ENCODE peak calls at places on chromosomes 7 and 10, in six cellular contexts. A is T-helper 2 cell; R is GM13977; K is activated CD4-positive, alpha-beta T cell treated with anti-CD3 and anti-CD28 coated beads, Interleukin-2, amount 50 U/mL, for 1 hour; Z is activated naive CD4-positive, alpha-beta T cell; N is activated CD4-positive, alpha-beta memory T cell treated with anti-CD3 and anti-CD28 coated beads for 36 hours. J is an unnamed sample.

GRCh38 chr10:1643161-1643910 is 94.0 kb downstream of the ADARB2 start:
- DNase-seq in A (no peak), R (peak; percentile 56), K (no peak), Z (no peak), N (peak; percentile 56), J (peak; percentile 53)

GRCh38 chr7:23191022-23191421 is 9.2 kb downstream of the NUP42 start:
- DNase-seq in A (no peak), R (no peak), K (no peak), Z (no peak), N (no peak), J (no peak)

GRCh38 chr10:71697938-71698709 is 21.5 kb downstream of the C10orf105 start:
- DNase-seq in A (no peak), R (peak; percentile 72), K (no peak), Z (no peak), N (peak; percentile 78), J (peak; percentile 38)

GRCh38 chr7:84025332-84025927 is 169.2 kb downstream of the SEMA3A start:
- DNase-seq in A (no peak), R (no peak), K (no peak), Z (no peak), N (no peak), J (no peak)

GRCh38 chr7:139726485-139726869 is 51.3 kb downstream of the HIPK2 start:
- DNase-seq in A (no peak), R (no peak), K (no peak), Z (no peak), N (no peak), J (no peak)

GRCh38 chr10:24324651-24325050 is 115.7 kb downstream of the KIAA1217 start:
- DNase-seq in A (no peak), R (no peak), K (no peak), Z (no peak), N (no peak), J (no peak)

GRCh38 chr7:24888653-24889052 is 91.3 kb downstream of the OSBPL3 start:
- DNase-seq in A (no peak), R (no peak), K (no peak), Z (no peak), N (no peak), J (no peak)

GRCh38 chr10:100148353-100149211 is 37.2 kb downstream of the ERLIN1 start:
- DNase-seq in A (peak; percentile 19), R (peak; percentile 56), K (no peak), Z (peak; percentile 23), N (peak; percentile 78), J (peak; percentile 61)

GRCh38 chr7:139737221-139738100 is 40.3 kb downstream of the HIPK2 start:
- DNase-seq in A (no peak), R (no peak), K (no peak), Z (no peak), N (peak; percentile 63), J (no peak)

GRCh38 chr7:26792573-26792972 is 71.8 kb downstream of the SKAP2 start:
- DNase-seq in A (no peak), R (no peak), K (no peak), Z (no peak), N (no peak), J (no peak)

GRCh38 chr7:30276203-30276900 is 8.0 kb upstream of the ZNRF2 start:
- DNase-seq in A (peak; percentile 4), R (peak; percentile 32), K (peak; percentile 43), Z (no peak), N (peak; percentile 61), J (no peak)

GRCh38 chr7:73822319-73823173 is 8.2 kb upstream of the CLDN4 start:
- DNase-seq in A (no peak), R (no peak), K (no peak), Z (no peak), N (no peak), J (no peak)

GRCh38 chr7:140315498-140316164 is 82.7 kb downstream of the SLC37A3 start:
- DNase-seq in A (no peak), R (no peak), K (no peak), Z (no peak), N (no peak), J (no peak)

GRCh38 chr7:96408881-96409280 is 87.0 kb upstream of the SLC25A13 start:
- DNase-seq in A (no peak), R (no peak), K (no peak), Z (no peak), N (no peak), J (no peak)

GRCh38 chr10:103238506-103239252 is 7.0 kb upstream of the RPEL1 start:
- DNase-seq in A (no peak), R (no peak), K (no peak), Z (no peak), N (no peak), J (no peak)

GRCh38 chr7:66737667-66738066 is 2.9 kb upstream of the RABGEF1 start:
- DNase-seq in A (no peak), R (no peak), K (no peak), Z (no peak), N (no peak), J (no peak)

GRCh38 chr7:6250364-6250833 is 22.0 kb downstream of the CYTH3 start:
- DNase-seq in A (peak; percentile 30), R (peak; percentile 38), K (no peak), Z (no peak), N (peak; percentile 71), J (peak; percentile 93)

GRCh38 chr10:391304-391703 is 256.0 kb downstream of the ZMYND11 start:
- DNase-seq in A (no peak), R (no peak), K (no peak), Z (no peak), N (no peak), J (no peak)

GRCh38 chr7:147700702-147701101 is 889.9 kb upstream of the C7orf33 start:
- DNase-seq in A (no peak), R (no peak), K (no peak), Z (no peak), N (no peak), J (no peak)

GRCh38 chr7:37545619-37546356 is 97.1 kb upstream of the ELMO1 start:
- DNase-seq in A (no peak), R (no peak), K (no peak), Z (no peak), N (no peak), J (no peak)

GRCh38 chr10:71840177-71840711 is 10.8 kb downstream of the PSAP start:
- DNase-seq in A (no peak), R (no peak), K (no peak), Z (no peak), N (no peak), J (no peak)

GRCh38 chr7:80821781-80822180 is 97.1 kb downstream of the SEMA3C start:
- DNase-seq in A (no peak), R (no peak), K (no peak), Z (no peak), N (no peak), J (no peak)

GRCh38 chr10:47015404-47015803 is 104.2 kb downstream of the PTPN20 start:
- DNase-seq in A (no peak), R (no peak), K (no peak), Z (no peak), N (no peak), J (no peak)

GRCh38 chr7:116554436-116554835 is 29.6 kb downstream of the CAV1 start:
- DNase-seq in A (no peak), R (no peak), K (no peak), Z (no peak), N (no peak), J (no peak)

GRCh38 chr10:121681171-121681752 is 83.0 kb upstream of the FGFR2 start:
- DNase-seq in A (no peak), R (no peak), K (no peak), Z (no peak), N (no peak), J (no peak)

J was measured in GM12878.